ENCODE peak calls at places on chromosomes 4 and X, in four cellular contexts. R is endothelial cell of umbilical vein, J is stomach, X is suprapubic skin. V is an unnamed sample.

GRCh38 chrX:2484721-2485459 is 15.9 kb downstream of the DHRSX start:
- DNase-seq in R (no peak), J (no peak), X (no peak), V (peak; percentile 53)

GRCh38 chrX:50629774-50630173 is 159.1 kb upstream of the DGKK start:
- DNase-seq in X (no peak), R (no peak), J (no peak), V (no peak)

GRCh38 chr4:173025131-173025530 is 143.5 kb upstream of the GALNT7 start:
- DNase-seq in J (peak; percentile 55), X (no peak), R (peak; percentile 38), V (peak; percentile 83)

GRCh38 chrX:129833153-129834004 is 10.3 kb downstream of the ZDHHC9 start:
- DNase-seq in R (no peak), X (no peak), J (no peak), V (no peak)

GRCh38 chrX:45710081-45710801 is 509.6 kb upstream of the DIPK2B start:
- DNase-seq in X (no peak), R (peak; percentile 76), J (no peak), V (no peak)

GRCh38 chr4:101419324-101420135 is 72.2 kb upstream of the PPP3CA start:
- DNase-seq in X (no peak), J (no peak), R (peak; percentile 94), V (no peak)

GRCh38 chr4:85761803-85762202 is 286.9 kb downstream of the ARHGAP24 start:
- DNase-seq in X (peak; percentile 68), J (peak; percentile 46), R (peak; percentile 99), V (peak; percentile 38)

GRCh38 chr4:17619416-17620105 is 5.1 kb downstream of the MED28 start:
- DNase-seq in X (no peak), R (no peak), J (no peak), V (no peak)

DNA sequence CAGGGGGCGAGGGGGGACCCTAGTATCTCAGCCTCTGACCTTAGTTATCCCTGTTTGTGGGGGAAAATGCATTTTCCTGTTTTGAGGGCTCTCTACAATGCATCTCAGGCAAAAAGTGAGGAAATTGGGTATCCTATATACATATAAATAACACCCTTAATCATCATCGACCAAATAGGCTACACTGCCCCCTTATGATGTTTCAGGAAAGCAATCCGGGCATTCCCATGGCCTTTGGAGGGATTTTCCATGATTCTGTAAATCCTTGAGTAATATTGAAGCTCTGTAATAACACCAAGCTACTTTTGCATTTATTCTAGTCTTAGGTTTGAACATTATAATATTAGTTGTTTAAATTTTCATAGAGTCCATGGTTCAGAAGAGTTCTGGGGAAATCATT is 91.6 kb upstream of the SCOC start:
- DNase-seq in R (peak; percentile 29), J (no peak), X (no peak), V (no peak)
- TF ChIP-seq CTCF in R (no peak), J (no peak), X (no peak), V (no peak)

GRCh38 chrX:118974908-118975671 is 672 bp downstream of the LONRF3 start:
- DNase-seq in X (peak; percentile 70), R (peak; percentile 36), J (peak; percentile 68), V (peak; percentile 28)
- TF ChIP-seq POLR2A in X (no peak), R (no peak), J (no peak), V (no peak)

GRCh38 chrX:70554081-70554480 is 109.4 kb downstream of the DLG3 start:
- DNase-seq in R (peak; percentile 9), J (no peak), X (no peak), V (no peak)
- H3K27ac ChIP-seq in R (no peak overlapping the region), J (no peak overlapping the region), X (no peak overlapping the region), V (no peak overlapping the region)

DNA sequence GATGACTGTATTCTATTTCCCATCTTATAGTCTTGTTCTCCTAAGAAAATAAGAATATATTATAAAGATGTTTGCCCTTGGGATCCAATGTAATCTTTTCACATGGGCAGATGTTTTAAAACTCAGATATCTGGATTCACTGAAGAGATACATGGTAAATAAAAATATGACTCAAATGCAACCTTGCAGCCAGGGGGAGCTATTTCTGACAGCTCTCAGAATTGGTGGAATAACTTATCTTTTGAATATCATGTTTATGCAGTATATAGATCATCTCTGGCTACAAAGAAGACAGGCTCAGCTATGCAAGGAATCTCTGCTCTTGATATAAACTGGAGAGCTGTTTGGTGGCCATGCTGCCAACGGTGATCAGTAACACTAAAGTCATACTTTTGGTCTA is 274.7 kb downstream of the GLUD2 start:
- DNase-seq in R (no peak), X (no peak), J (no peak), V (no peak)
- TF ChIP-seq CTCF in R (no peak), X (no peak), J (no peak), V (no peak)

GRCh38 chr4:139736257-139736626 is 70.6 kb downstream of the MGST2 start:
- DNase-seq in R (peak; percentile 13), X (no peak), J (no peak), V (no peak)

GRCh38 chr4:139736661-139737060 is 71.0 kb downstream of the MGST2 start:
- DNase-seq in J (no peak), R (no peak), X (no peak), V (no peak)

GRCh38 chr4:139735381-139736256 is 70.0 kb downstream of the MGST2 start:
- DNase-seq in X (peak; percentile 76), R (peak; percentile 35), J (no peak), V (peak; percentile 43)

GRCh38 chr4:139734201-139734874 is 68.7 kb downstream of the MGST2 start:
- DNase-seq in R (no peak), J (no peak), X (no peak), V (no peak)

GRCh38 chr4:139734875-139735380 is 69.3 kb downstream of the MGST2 start:
- DNase-seq in J (peak; percentile 81), R (peak; percentile 94), X (peak; percentile 89), V (peak; percentile 91)
- TF ChIP-seq POLR2A in J (no peak), R (no peak), X (no peak), V (no peak)

GRCh38 chrX:153374426-153374825 is 26.7 kb downstream of the PNMA6E start:
- DNase-seq in X (no peak), R (no peak), J (no peak), V (no peak)
- H3K27ac ChIP-seq in X (no peak overlapping the region), R (no peak overlapping the region), J (no peak overlapping the region), V (no peak overlapping the region)

GRCh38 chr4:53599632-53600031 is 8.3 kb upstream of the LNX1 start:
- DNase-seq in R (no peak), J (no peak), X (no peak), V (no peak)

GRCh38 chr4:53602390-53602789 is 11.1 kb upstream of the LNX1 start:
- DNase-seq in R (no peak), X (no peak), J (no peak), V (no peak)

GRCh38 chr4:53598901-53599300 is 7.6 kb upstream of the LNX1 start:
- DNase-seq in X (no peak), R (peak; percentile 46), J (no peak), V (no peak)

GRCh38 chr4:53598483-53598882 is 7.2 kb upstream of the LNX1 start:
- DNase-seq in R (no peak), X (no peak), J (no peak), V (no peak)

GRCh38 chr4:53601251-53601764 is 10.0 kb upstream of the LNX1 start:
- DNase-seq in X (no peak), J (no peak), R (peak; percentile 22), V (peak; percentile 30)
- TF ChIP-seq CTCF in X (no peak), J (no peak), R (peak; percentile 57), V (no peak)

DNA sequence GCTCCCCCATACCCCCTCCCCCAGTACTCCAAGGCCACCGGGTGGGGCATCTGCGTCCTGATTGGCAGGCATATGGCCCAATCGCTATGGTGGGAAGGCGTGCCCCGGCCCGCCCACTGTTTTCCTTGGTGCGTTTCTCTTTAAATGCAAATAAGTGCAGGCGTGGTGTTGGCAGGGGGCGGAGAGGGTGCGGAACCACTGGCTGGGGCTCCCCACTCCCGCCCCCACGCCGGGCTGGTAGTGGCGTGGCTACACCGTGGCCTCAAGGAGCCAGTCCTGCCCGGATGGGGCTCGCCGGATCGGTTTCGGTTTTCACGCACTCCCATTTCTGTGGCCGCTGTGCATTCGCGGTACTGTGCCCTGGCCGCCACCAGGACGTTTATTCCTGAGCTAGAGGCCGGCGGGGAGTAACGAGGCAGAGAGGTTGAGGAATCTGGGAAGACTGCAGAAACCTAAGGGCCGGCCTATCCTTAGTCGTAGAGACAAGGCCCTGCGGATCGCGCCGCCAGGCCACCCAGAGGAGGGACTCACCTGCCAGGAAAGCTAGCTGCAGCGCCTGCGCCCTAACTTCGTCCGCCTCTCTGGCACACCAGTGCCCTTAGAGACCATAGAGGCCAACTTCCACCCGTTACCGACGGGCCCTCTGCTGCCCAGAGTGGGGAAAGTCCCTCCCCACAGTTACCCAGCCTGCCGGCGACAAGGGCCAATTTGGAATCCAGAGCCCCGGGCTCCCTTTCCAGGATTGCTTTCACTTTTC is 405 bp upstream of the AMER1 start:
- DNase-seq in X (peak; percentile 95), J (peak; percentile 94), R (peak; percentile 96), V (peak; percentile 95)
- TF ChIP-seq POLR2A in X (peak; percentile 25), J (peak; percentile 56), R (peak; percentile 71), V (no peak)

DNA sequence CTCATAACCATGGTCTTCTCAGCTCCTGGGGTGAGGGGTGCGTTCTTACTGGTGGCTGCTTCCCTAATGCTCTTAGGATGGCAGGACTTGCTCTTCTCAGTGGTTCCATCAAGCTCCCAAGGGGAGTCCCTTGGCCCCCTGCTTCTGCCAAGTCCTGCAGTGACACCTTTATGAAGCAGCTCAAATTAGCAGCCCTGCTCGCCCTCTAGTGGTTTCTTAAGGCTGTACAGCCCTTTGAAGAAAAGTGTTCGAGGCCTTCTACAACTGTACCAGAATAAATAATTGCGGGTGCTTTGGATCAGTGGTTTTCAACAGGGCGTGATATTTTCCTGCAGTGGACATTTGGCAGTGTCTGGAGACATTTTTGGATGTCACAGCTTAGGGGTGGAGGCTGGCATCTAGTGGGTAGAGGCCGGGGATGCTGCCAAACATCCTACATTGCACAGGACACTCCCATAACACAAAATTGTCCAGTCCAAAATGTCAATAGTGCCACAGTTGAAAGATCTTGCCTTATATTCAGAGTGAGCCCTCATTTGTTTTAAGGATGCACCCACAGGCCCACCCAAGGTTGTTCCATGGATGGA is 204.7 kb upstream of the S100G start:
- DNase-seq in R (peak; percentile 17), J (peak; percentile 39), X (no peak), V (peak; percentile 35)
- H3K27ac ChIP-seq in R (no peak overlapping the region), J (no peak overlapping the region), X (no peak overlapping the region), V (no peak overlapping the region)

GRCh38 chrX:131725001-131725654 is 181.3 kb downstream of the OR13H1 start:
- DNase-seq in J (no peak), R (no peak), X (no peak), V (no peak)

GRCh38 chrX:131727778-131728177 is 183.9 kb downstream of the OR13H1 start:
- DNase-seq in J (no peak), X (no peak), R (no peak), V (no peak)

GRCh38 chrX:131724292-131724691 is 180.4 kb downstream of the OR13H1 start:
- DNase-seq in R (no peak), J (no peak), X (no peak), V (no peak)

GRCh38 chrX:131729295-131729694 is 185.4 kb downstream of the OR13H1 start:
- DNase-seq in J (peak; percentile 84), X (peak; percentile 89), R (no peak), V (peak; percentile 16)

GRCh38 chrX:131728295-131729145 is 184.6 kb downstream of the OR13H1 start:
- DNase-seq in X (peak; percentile 81), J (peak; percentile 80), R (no peak), V (peak; percentile 13)
- TF ChIP-seq CTCF in X (no peak), J (no peak), R (no peak), V (no peak)

V was measured in testis.